ENCODE peak calls at places on chromosomes 4 and X, in nine cellular contexts. S, I, W, B, P, L, K, G and X are unnamed samples.

GRCh38 chr4:60657041-60657440 is 543.1 kb upstream of the ADGRL3 start:
- DNase-seq in S (no peak), I (no peak), W (no peak), B (no peak), P (no peak), L (no peak), K (no peak), G (peak; percentile 16), X (no peak)

GRCh38 chr4:37641886-37642849 is 44.0 kb downstream of the RELL1 start:
- DNase-seq in S (no peak), I (no peak), W (no peak), B (no peak), P (no peak), L (no peak), K (no peak), G (no peak), X (no peak)

GRCh38 chrX:38817004-38817703 is 15.9 kb downstream of the MID1IP1 start:
- DNase-seq in S (no peak), I (no peak), W (no peak), B (no peak), P (no peak), L (peak; percentile 31), K (no peak), G (no peak), X (no peak)

GRCh38 chr4:53713767-53714166 is 122.5 kb upstream of the LNX1 start:
- DNase-seq in S (no peak), I (no peak), W (no peak), B (no peak), P (no peak), L (no peak), K (no peak), G (no peak), X (no peak)

GRCh38 chrX:23436875-23437274 is 102.2 kb downstream of the PTCHD1 start:
- DNase-seq in S (no peak), I (no peak), W (no peak), B (no peak), P (no peak), L (peak; percentile 28), K (no peak), G (no peak), X (no peak)

GRCh38 chrX:111168314-111168713 is 72.3 kb downstream of the PAK3 start:
- DNase-seq in S (no peak), I (no peak), W (no peak), B (no peak), P (no peak), L (peak; percentile 4), K (peak; percentile 9), G (no peak), X (peak; percentile 0)

GRCh38 chr4:2249526-2249991 is 7.6 kb upstream of the HAUS3 start:
- DNase-seq in S (no peak), I (no peak), W (no peak), B (no peak), P (no peak), L (peak; percentile 41), K (no peak), G (no peak), X (no peak)

GRCh38 chrX:150581093-150581775 is 12.8 kb downstream of the MTM1 start:
- DNase-seq in S (no peak), I (no peak), W (no peak), B (no peak), P (no peak), L (no peak), K (no peak), G (peak; percentile 35), X (no peak)

GRCh38 chr4:2723751-2724150 is 32.4 kb downstream of the TNIP2 start:
- DNase-seq in S (no peak), I (no peak), W (no peak), B (no peak), P (no peak), L (no peak), K (no peak), G (no peak), X (no peak)

GRCh38 chr4:89708903-89709361 is 128.0 kb downstream of the SNCA start:
- DNase-seq in S (no peak), I (no peak), W (no peak), B (no peak), P (no peak), L (no peak), K (no peak), G (no peak), X (no peak)

GRCh38 chrX:134171661-134172587 is 65.1 kb upstream of the CCDC160 start:
- DNase-seq in S (peak; percentile 1), I (no peak), W (no peak), B (peak; percentile 32), P (peak; percentile 24), L (peak; percentile 64), K (no peak), G (no peak), X (peak; percentile 11)

GRCh38 chr4:73870260-73870659 is 1.1 kb downstream of the CXCL1 start:
- DNase-seq in S (no peak), I (no peak), W (no peak), B (no peak), P (no peak), L (no peak), K (no peak), G (no peak), X (no peak)

GRCh38 chr4:158824425-158825274 is 55.8 kb downstream of the FNIP2 start:
- DNase-seq in S (no peak), I (no peak), W (no peak), B (no peak), P (no peak), L (no peak), K (no peak), G (no peak), X (no peak)

GRCh38 chrX:151985955-151986354 is 11.5 kb upstream of the GABRE start:
- DNase-seq in S (no peak), I (no peak), W (no peak), B (no peak), P (no peak), L (no peak), K (no peak), G (no peak), X (no peak)

GRCh38 chrX:41561045-41561444 is 113.9 kb downstream of the NYX start:
- DNase-seq in S (peak; percentile 9), I (no peak), W (peak; percentile 8), B (peak; percentile 46), P (no peak), L (no peak), K (no peak), G (peak; percentile 52), X (peak; percentile 60)

GRCh38 chr4:77715414-77716290 is 103.5 kb downstream of the CNOT6L start:
- DNase-seq in S (no peak), I (no peak), W (no peak), B (no peak), P (no peak), L (no peak), K (no peak), G (no peak), X (no peak)

GRCh38 chr4:40254961-40255721 is 58.3 kb downstream of the RHOH start:
- DNase-seq in S (no peak), I (no peak), W (no peak), B (no peak), P (no peak), L (no peak), K (no peak), G (peak; percentile 25), X (no peak)

GRCh38 chr4:113758361-113758760 is 3.2 kb downstream of the CAMK2D start:
- DNase-seq in S (no peak), I (no peak), W (no peak), B (no peak), P (no peak), L (no peak), K (no peak), G (peak; percentile 29), X (no peak)

GRCh38 chrX:25523574-25523973 is 507.8 kb upstream of the ARX start:
- DNase-seq in S (no peak), I (no peak), W (peak; percentile 1), B (no peak), P (no peak), L (peak; percentile 59), K (peak; percentile 56), G (no peak), X (peak; percentile 12)

GRCh38 chrX:43467608-43468234 is 188.4 kb upstream of the MAOA start:
- DNase-seq in S (no peak), I (no peak), W (no peak), B (no peak), P (no peak), L (no peak), K (no peak), G (no peak), X (no peak)

GRCh38 chrX:103640401-103641155 is 11.8 kb downstream of the TCEAL1 start:
- DNase-seq in S (no peak), I (no peak), W (no peak), B (no peak), P (no peak), L (no peak), K (no peak), G (no peak), X (no peak)

GRCh38 chrX:121151293-121151692 is 103.9 kb downstream of the GLUD2 start:
- DNase-seq in S (no peak), I (no peak), W (no peak), B (no peak), P (no peak), L (no peak), K (no peak), G (no peak), X (no peak)

GRCh38 chr4:133402616-133403015 is 253.5 kb downstream of the PCDH10 start:
- DNase-seq in S (no peak), I (no peak), W (no peak), B (no peak), P (no peak), L (no peak), K (no peak), G (no peak), X (no peak)

GRCh38 chrX:75156537-75156945 is 458 bp upstream of the ABCB7 start:
- DNase-seq in S (no peak), I (no peak), W (no peak), B (no peak), P (peak; percentile 29), L (no peak), K (no peak), G (no peak), X (peak; percentile 53)

GRCh38 chr4:61532324-61532723 is 332.2 kb downstream of the ADGRL3 start:
- DNase-seq in S (no peak), I (no peak), W (no peak), B (no peak), P (no peak), L (no peak), K (peak; percentile 2), G (no peak), X (no peak)

GRCh38 chrX:118116308-118117068 is at the start of gene KLHL13:
- DNase-seq in S (no peak), I (no peak), W (no peak), B (peak; percentile 6), P (no peak), L (peak; percentile 93), K (peak; percentile 53), G (no peak), X (peak; percentile 67)

GRCh38 chrX:115011428-115011827 is 6.0 kb downstream of the IL13RA2 start:
- DNase-seq in S (no peak), I (no peak), W (no peak), B (no peak), P (no peak), L (no peak), K (no peak), G (no peak), X (no peak)

GRCh38 chrX:39764441-39764914 is 333.3 kb downstream of the BCOR start:
- DNase-seq in S (no peak), I (no peak), W (peak; percentile 94), B (no peak), P (no peak), L (no peak), K (peak; percentile 57), G (no peak), X (no peak)

GRCh38 chr4:36394352-36394903 is 113.0 kb downstream of the DTHD1 start:
- DNase-seq in S (peak; percentile 28), I (peak; percentile 36), W (no peak), B (no peak), P (no peak), L (no peak), K (no peak), G (no peak), X (no peak)

GRCh38 chr4:158670975-158671664 is 567 bp downstream of the C4orf46 start:
- DNase-seq in S (peak; percentile 37), I (peak; percentile 46), W (peak; percentile 53), B (peak; percentile 64), P (peak; percentile 70), L (peak; percentile 72), K (peak; percentile 83), G (peak; percentile 51), X (peak; percentile 89)

GRCh38 chr4:183636923-183637322 is 22.1 kb downstream of the RWDD4 start:
- DNase-seq in S (no peak), I (no peak), W (no peak), B (no peak), P (no peak), L (no peak), K (no peak), G (no peak), X (no peak)